ENCODE peak calls at places on chromosomes 12 and 14, in six cellular contexts. L is neural progenitor cell; W is CD8-positive, alpha-beta T cell; R is uterus; C is GM12878; X is suprapubic skin. U is an unnamed sample. For H3K4me1, the result is how much of the 10 kb centered on the place peaks cover.

GRCh38 chr14:89845346-89845745 is 109.2 kb downstream of the EFCAB11 start:
- DNase-seq in W (no peak), R (no peak), C (no peak), L (no peak), X (no peak), U (no peak)

GRCh38 chr12:92827836-92828431 is 101.2 kb downstream of the EEA1 start:
- DNase-seq in L (peak), R (no peak), C (peak), X (no peak), W (peak), U (peak)

GRCh38 chr12:3313066-3313465 is 177.9 kb upstream of the PRMT8 start:
- DNase-seq in L (no peak), X (no peak), W (no peak), R (no peak), C (no peak), U (no peak)

GRCh38 chr12:57135939-57136338 is 7.7 kb downstream of the LRP1 start:
- DNase-seq in X (no peak), L (peak), W (no peak), R (peak), C (no peak), U (no peak)

GRCh38 chr14:95059126-95059525 is 98.2 kb downstream of the DICER1 start:
- DNase-seq in L (no peak), R (no peak), C (no peak), X (no peak), W (no peak), U (no peak)

GRCh38 chr12:32302218-32302826 is 97.0 kb upstream of the FGD4 start:
- DNase-seq in X (no peak), W (no peak), L (peak), R (no peak), C (peak), U (peak)

GRCh38 chr12:104423809-104424208 is 32.9 kb upstream of the CHST11 start:
- DNase-seq in R (no peak), L (no peak), W (no peak), C (no peak), X (no peak), U (no peak)

GRCh38 chr14:40629144-40629543 is 977.5 kb upstream of the LRFN5 start:
- DNase-seq in R (no peak), C (no peak), X (no peak), L (no peak), W (no peak), U (no peak)

GRCh38 chr14:68309121-68309520 is 483.7 kb downstream of the ZFP36L1 start:
- DNase-seq in L (no peak), X (no peak), R (no peak), C (no peak), W (no peak), U (no peak)

GRCh38 chr14:105940534-105941225 is 414.3 kb downstream of the TMEM121 start:
- DNase-seq in L (no peak), R (no peak), W (no peak), C (no peak), X (peak), U (no peak)

GRCh38 chr14:90681889-90682429 is 134.3 kb downstream of the TTC7B start:
- DNase-seq in L (no peak), W (no peak), C (no peak), R (no peak), X (no peak), U (no peak)

GRCh38 chr12:81896771-81897170 is 137.6 kb upstream of the PPFIA2 start:
- DNase-seq in L (peak), C (no peak), X (no peak), W (no peak), R (no peak), U (no peak)

GRCh38 chr12:74620932-74621331 is 83.3 kb downstream of the ATXN7L3B start:
- DNase-seq in R (no peak), C (no peak), X (no peak), L (no peak), W (no peak), U (no peak)

GRCh38 chr12:80056232-80056631 is 43.1 kb upstream of the OTOGL start:
- DNase-seq in C (no peak), X (no peak), W (no peak), R (no peak), L (no peak), U (no peak)

GRCh38 chr12:2719405-2719804 is 75.4 kb upstream of the FKBP4 start:
- DNase-seq in C (no peak), R (no peak), L (no peak), W (no peak), X (no peak), U (no peak)

GRCh38 chr12:109581856-109582255 is 8.3 kb downstream of the MVK start:
- DNase-seq in L (no peak), C (no peak), R (no peak), W (no peak), X (no peak), U (no peak)

GRCh38 chr12:54166543-54167499 is 22.0 kb downstream of the SMUG1 start:
- DNase-seq in L (no peak), C (no peak), R (no peak), W (no peak), X (no peak), U (peak)

GRCh38 chr14:34450958-34451357 is 11.1 kb downstream of the SPTSSA start:
- DNase-seq in R (no peak), L (no peak), W (no peak), C (no peak), X (no peak), U (no peak)

GRCh38 chr12:2794736-2795289 is at the start of gene FKBP4:
- DNase-seq in W (peak), R (peak), L (peak), X (peak), C (no peak), U (peak)

GRCh38 chr12:62861586-62861985 is 73.4 kb downstream of the PPM1H start:
- DNase-seq in C (no peak), L (no peak), R (no peak), W (no peak), X (no peak), U (no peak)

GRCh38 chr14:56585461-56586084 is 6.0 kb downstream of the TMEM260 start:
- DNase-seq in R (no peak), C (no peak), W (no peak), L (no peak), X (no peak), U (no peak)

GRCh38 chr12:88113871-88114270 is 28.0 kb downstream of the CEP290 start:
- DNase-seq in X (no peak), L (no peak), R (no peak), C (no peak), W (no peak), U (no peak)

GRCh38 chr12:88108021-88108420 is 33.9 kb downstream of the CEP290 start:
- DNase-seq in X (no peak), R (no peak), L (no peak), W (no peak), C (no peak), U (no peak)

DNA sequence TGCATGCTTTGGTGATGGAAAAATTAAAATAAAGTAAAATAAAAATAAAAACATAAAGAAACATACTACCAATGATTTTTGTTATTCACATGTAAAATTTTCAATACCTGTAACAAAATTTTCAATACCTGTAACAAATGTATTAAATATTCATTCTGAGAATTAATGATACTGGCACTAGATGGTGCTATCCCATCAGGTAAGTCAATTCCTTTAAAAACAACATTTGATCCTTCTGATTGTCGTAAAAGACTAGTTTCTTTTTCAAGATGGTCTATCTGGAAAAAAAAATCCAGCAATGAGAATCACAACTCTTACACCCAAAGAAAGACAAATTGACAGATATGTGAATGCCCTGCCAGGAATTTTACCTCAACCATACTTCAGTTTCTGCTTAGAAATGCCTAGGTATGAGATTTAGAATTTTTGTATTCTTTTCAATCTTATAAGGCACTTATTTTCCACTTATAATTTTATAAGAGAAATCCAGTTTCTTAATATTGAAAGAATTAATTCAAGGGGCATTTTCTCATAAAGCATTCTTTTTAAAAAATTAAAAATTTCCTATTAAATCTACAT is 30.7 kb downstream of the CEP290 start:
- DNase-seq in R (no peak), L (peak), W (no peak), C (peak), X (no peak), U (no peak)
- TF ChIP-seq CTCF in R (peak), L (peak), W (peak), C (peak), X (peak), U (peak)

DNA sequence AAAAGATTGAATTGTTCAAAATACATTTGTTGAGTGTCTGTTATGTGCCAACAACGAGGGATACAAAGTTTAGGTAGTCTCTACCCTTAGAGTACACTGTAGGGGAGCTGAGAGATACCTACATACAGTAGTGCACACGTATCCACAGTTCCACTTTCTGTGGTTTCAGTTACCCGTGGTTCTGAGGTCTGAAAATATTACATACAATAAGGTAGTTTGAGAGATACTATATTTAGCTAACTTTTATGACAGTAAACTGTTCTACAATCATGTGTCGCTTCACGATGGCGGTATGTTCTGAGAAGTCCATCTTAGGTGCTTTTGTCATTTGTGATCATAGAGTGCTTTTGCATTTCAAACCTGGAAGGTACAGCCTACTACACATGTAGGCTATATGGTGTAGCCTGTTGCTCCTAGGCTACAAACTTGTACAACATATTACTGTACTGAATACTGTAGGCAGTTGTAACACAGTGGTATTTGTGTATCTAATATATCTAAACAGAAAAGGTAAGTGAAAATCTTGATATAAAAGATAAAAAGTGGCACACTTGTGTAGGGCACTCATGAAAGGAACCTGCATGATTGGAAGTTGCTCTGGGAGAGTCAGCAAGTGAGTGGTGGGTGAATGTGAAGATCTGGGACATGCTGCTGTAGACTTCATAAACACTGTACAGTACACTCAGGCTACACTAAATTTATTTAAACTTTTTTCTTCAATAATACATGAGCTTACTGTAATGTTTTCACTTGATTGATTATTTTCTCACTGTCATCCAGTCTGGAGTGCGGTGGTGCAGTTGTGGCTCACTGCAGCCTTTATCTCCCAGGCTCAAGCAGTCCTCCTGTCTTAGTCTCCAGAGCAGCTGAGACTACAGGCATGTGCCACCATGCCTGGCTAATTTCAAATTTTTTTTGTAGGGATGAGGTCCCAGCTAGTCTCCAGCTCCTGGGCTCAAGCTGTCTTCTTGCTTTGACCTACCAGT is 4.0 kb downstream of the CPSF6 start:
- DNase-seq in C (peak), L (no peak), X (no peak), W (no peak), R (no peak), U (no peak)
- H3K4me1 ChIP-seq in C (under half), L (under half), X (half or more), W (half or more), R (under half), U (under half)

GRCh38 chr12:94767971-94768370 is 117.6 kb upstream of the TMCC3 start:
- DNase-seq in L (no peak), R (no peak), W (no peak), X (no peak), C (no peak), U (no peak)
- H3K4me3 ChIP-seq in L (no peak), R (no peak), W (no peak), X (no peak), C (no peak), U (no peak)

GRCh38 chr14:25943329-25943728 is 654.5 kb downstream of the NOVA1 start:
- DNase-seq in R (no peak), C (no peak), X (no peak), W (no peak), L (no peak), U (no peak)
- TF ChIP-seq CTCF in R (no peak), C (no peak), X (no peak), W (no peak), L (no peak), U (no peak)

DNA sequence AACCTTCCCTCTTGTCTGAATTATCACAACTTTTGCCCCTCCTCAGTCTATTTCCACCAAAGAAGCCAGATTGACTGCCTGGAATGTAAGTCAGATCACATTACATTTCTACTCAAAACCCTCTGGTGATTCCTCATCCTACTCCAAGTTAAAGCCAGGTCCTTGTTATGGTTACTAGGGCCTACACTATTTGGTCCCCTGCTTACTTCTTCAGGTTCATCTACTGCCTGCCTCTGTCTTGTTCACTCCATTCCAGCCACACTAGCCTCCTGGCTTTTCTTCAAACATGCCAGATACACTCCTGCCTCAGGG is 43.2 kb upstream of the SYCP3 start:
- DNase-seq in W (no peak), R (no peak), X (no peak), L (no peak), C (no peak), U (no peak)
- H3K4me1 ChIP-seq in W (under half), R (under half), X (under half), L (under half), C (under half), U (under half)

U was measured in BE2C.